ENCODE peak calls at places on chromosomes 13 and 19, in seven cellular contexts. M, R, O, Y, I, Z and G are unnamed samples.

GRCh38 chr19:16571689-16572331 is 405 bp downstream of the SLC35E1 start:
- DNase-seq in M (no peak), R (no peak), O (no peak), Y (peak), I (peak), Z (peak), G (peak)

GRCh38 chr13:93700115-93700514 is 473.5 kb downstream of the GPC6 start:
- DNase-seq in M (no peak), R (no peak), O (no peak), Y (no peak), I (no peak), Z (peak), G (no peak)

GRCh38 chr19:10295305-10295846 is 5.6 kb downstream of the ICAM5 start:
- DNase-seq in M (peak), R (no peak), O (no peak), Y (no peak), I (no peak), Z (peak), G (peak)

GRCh38 chr19:50159078-50159477 is 4.0 kb downstream of the IZUMO2 start:
- DNase-seq in M (no peak), R (no peak), O (no peak), Y (no peak), I (no peak), Z (no peak), G (no peak)

GRCh38 chr19:38913958-38914357 is 2.0 kb upstream of the CCER2 start:
- DNase-seq in M (no peak), R (no peak), O (no peak), Y (no peak), I (no peak), Z (no peak), G (no peak)

GRCh38 chr13:29749401-29750177 is 100.8 kb downstream of the UBL3 start:
- DNase-seq in M (no peak), R (no peak), O (no peak), Y (peak), I (no peak), Z (peak), G (no peak)

GRCh38 chr13:44155422-44156293 is 218.0 kb upstream of the SERP2 start:
- DNase-seq in M (peak), R (no peak), O (peak), Y (peak), I (peak), Z (peak), G (no peak)

GRCh38 chr19:57992841-57993240 is 9.8 kb downstream of the ZNF606 start:
- DNase-seq in M (no peak), R (no peak), O (no peak), Y (no peak), I (no peak), Z (no peak), G (no peak)

GRCh38 chr19:52492991-52493470 is 34.4 kb upstream of the ZNF808 start:
- DNase-seq in M (peak), R (peak), O (no peak), Y (no peak), I (no peak), Z (no peak), G (peak)

GRCh38 chr19:40411125-40411842 is 1.9 kb downstream of the PRX start:
- DNase-seq in M (no peak), R (no peak), O (no peak), Y (no peak), I (no peak), Z (no peak), G (no peak)

GRCh38 chr19:48975947-48976847 is 11.1 kb downstream of the FTL start:
- DNase-seq in M (peak), R (no peak), O (no peak), Y (peak), I (peak), Z (peak), G (peak)

GRCh38 chr13:42875448-42876269 is 94.3 kb downstream of the FAM216B start:
- DNase-seq in M (peak), R (no peak), O (no peak), Y (peak), I (no peak), Z (peak), G (no peak)

GRCh38 chr13:114100446-114101320 is 31.7 kb downstream of the RASA3 start:
- DNase-seq in M (peak), R (no peak), O (peak), Y (peak), I (no peak), Z (no peak), G (no peak)

GRCh38 chr19:39916236-39916635 is 18.2 kb downstream of the FCGBP start:
- DNase-seq in M (no peak), R (no peak), O (peak), Y (no peak), I (peak), Z (no peak), G (no peak)

GRCh38 chr13:75800545-75800944 is 164.4 kb downstream of the LMO7 start:
- DNase-seq in M (peak), R (no peak), O (no peak), Y (no peak), I (no peak), Z (no peak), G (no peak)

GRCh38 chr19:54532528-54532927 is 29.9 kb downstream of the LAIR2 start:
- DNase-seq in M (no peak), R (no peak), O (no peak), Y (no peak), I (no peak), Z (no peak), G (no peak)

GRCh38 chr13:99005609-99006008 is 27.7 kb upstream of the DOCK9 start:
- DNase-seq in M (no peak), R (no peak), O (no peak), Y (no peak), I (no peak), Z (no peak), G (no peak)

GRCh38 chr19:29800086-29800825 is 11.5 kb upstream of the CCNE1 start:
- DNase-seq in M (no peak), R (no peak), O (no peak), Y (no peak), I (no peak), Z (no peak), G (no peak)

GRCh38 chr13:95955719-95956118 is 97.5 kb downstream of the UGGT2 start:
- DNase-seq in M (no peak), R (no peak), O (no peak), Y (no peak), I (no peak), Z (no peak), G (no peak)

GRCh38 chr13:113491418-113491883 is 940 bp upstream of the DCUN1D2 start:
- DNase-seq in M (peak), R (peak), O (no peak), Y (peak), I (no peak), Z (peak), G (peak)

GRCh38 chr19:2089001-2089711 is 7.0 kb downstream of the MOB3A start:
- DNase-seq in M (no peak), R (no peak), O (no peak), Y (peak), I (no peak), Z (peak), G (peak)

GRCh38 chr13:31111136-31111535 is 50.6 kb downstream of the HSPH1 start:
- DNase-seq in M (no peak), R (no peak), O (no peak), Y (no peak), I (no peak), Z (peak), G (no peak)

GRCh38 chr19:36032251-36033104 is at the start of gene CLIP3:
- DNase-seq in M (peak), R (peak), O (peak), Y (peak), I (peak), Z (peak), G (peak)

GRCh38 chr19:18940791-18941627 is at the start of gene HOMER3:
- DNase-seq in M (peak), R (peak), O (peak), Y (peak), I (peak), Z (peak), G (peak)

GRCh38 chr13:110875243-110875642 is 39.6 kb downstream of the ANKRD10 start:
- DNase-seq in M (no peak), R (no peak), O (no peak), Y (no peak), I (no peak), Z (no peak), G (peak)

GRCh38 chr19:38433268-38433733 is at the start of gene RYR1:
- DNase-seq in M (peak), R (no peak), O (peak), Y (no peak), I (no peak), Z (peak), G (no peak)

GRCh38 chr13:99969368-99969933 is 2.1 kb downstream of the ZIC5 start:
- DNase-seq in M (peak), R (no peak), O (no peak), Y (no peak), I (no peak), Z (no peak), G (no peak)

GRCh38 chr19:29524912-29525870 is 603 bp upstream of the VSTM2B start:
- DNase-seq in M (no peak), R (no peak), O (no peak), Y (peak), I (peak), Z (no peak), G (no peak)

GRCh38 chr13:50124536-50125305 is 109.5 kb downstream of the KCNRG start:
- DNase-seq in M (peak), R (peak), O (peak), Y (peak), I (no peak), Z (peak), G (peak)

GRCh38 chr19:33580026-33580644 is 41.6 kb upstream of the CHST8 start:
- DNase-seq in M (no peak), R (peak), O (no peak), Y (no peak), I (no peak), Z (no peak), G (no peak)

GRCh38 chr13:27775943-27776342 is 16.3 kb upstream of the GSX1 start:
- DNase-seq in M (no peak), R (no peak), O (no peak), Y (no peak), I (no peak), Z (no peak), G (no peak)